ENCODE peak calls at places on chromosomes 16 and 17, in seven cellular contexts. P is uterus, I is breast epithelium, O is IMR-90, R is A549, N is HCT116, J is prostate gland. Z is an unnamed sample.
A peak's percentile ranks its signal among the peaks of the same experiment; 100 is the strongest.

GRCh38 chr16:72845322-72846020 is 202.5 kb downstream of the ZFHX3 start:
- DNase-seq in P (no peak), I (no peak), O (no peak), R (no peak), N (no peak), J (no peak), Z (no peak)

GRCh38 chr16:68272501-68273209 is 8.3 kb downstream of the SLC7A6 start:
- DNase-seq in P (no peak), I (no peak), O (no peak), R (no peak), N (no peak), J (peak; percentile 20), Z (no peak)

GRCh38 chr16:5516115-5516514 is 418.5 kb upstream of the EEF2KMT start:
- DNase-seq in P (no peak), I (no peak), O (no peak), R (no peak), N (peak; percentile 10), J (no peak), Z (no peak)

GRCh38 chr17:39548494-39548893 is 59.2 kb downstream of the NEUROD2 start:
- DNase-seq in P (no peak), I (no peak), O (no peak), R (no peak), N (no peak), J (no peak), Z (no peak)

GRCh38 chr17:39094607-39095308 is 56.7 kb downstream of the PLXDC1 start:
- DNase-seq in P (no peak), I (no peak), O (no peak), R (no peak), N (no peak), J (no peak), Z (no peak)

GRCh38 chr16:49857423-49858181 is 1.7 kb upstream of the ZNF423 start:
- DNase-seq in P (peak; percentile 57), I (no peak), O (peak; percentile 11), R (peak; percentile 87), N (peak; percentile 60), J (no peak), Z (no peak)

GRCh38 chr16:30488764-30489595 is 16.4 kb downstream of the ITGAL start:
- DNase-seq in P (no peak), I (no peak), O (no peak), R (no peak), N (no peak), J (no peak), Z (no peak)

GRCh38 chr17:66790476-66791061 is 44.3 kb upstream of the CACNG5 start:
- DNase-seq in P (peak; percentile 47), I (no peak), O (no peak), R (no peak), N (no peak), J (no peak), Z (no peak)

GRCh38 chr16:89052824-89053724 is 40.6 kb upstream of the ACSF3 start:
- DNase-seq in P (no peak), I (peak; percentile 87), O (peak; percentile 2), R (peak; percentile 83), N (peak; percentile 92), J (peak; percentile 79), Z (no peak)
- TF ChIP-seq POLR2A in P (peak; percentile 28), I (no peak), O (no peak), R (peak; percentile 38), N (peak; percentile 80), J (peak; percentile 78), Z (no peak)

GRCh38 chr16:20814761-20815160 is 8.4 kb downstream of the REXO5 start:
- DNase-seq in P (no peak), I (no peak), O (peak; percentile 0), R (no peak), N (no peak), J (no peak), Z (no peak)

GRCh38 chr16:20806168-20807050 is at the start of the genes ERI2 and REXO5:
- DNase-seq in P (peak; percentile 87), I (peak; percentile 92), O (peak; percentile 94), R (peak; percentile 89), N (peak; percentile 91), J (peak; percentile 90), Z (peak; percentile 87)

GRCh38 chr16:20807822-20808207 is 1.5 kb downstream of the REXO5 start:
- DNase-seq in P (no peak), I (no peak), O (no peak), R (no peak), N (no peak), J (no peak), Z (no peak)

GRCh38 chr16:20812510-20812909 is 6.2 kb downstream of the REXO5 start:
- DNase-seq in P (no peak), I (no peak), O (no peak), R (no peak), N (no peak), J (no peak), Z (no peak)

DNA sequence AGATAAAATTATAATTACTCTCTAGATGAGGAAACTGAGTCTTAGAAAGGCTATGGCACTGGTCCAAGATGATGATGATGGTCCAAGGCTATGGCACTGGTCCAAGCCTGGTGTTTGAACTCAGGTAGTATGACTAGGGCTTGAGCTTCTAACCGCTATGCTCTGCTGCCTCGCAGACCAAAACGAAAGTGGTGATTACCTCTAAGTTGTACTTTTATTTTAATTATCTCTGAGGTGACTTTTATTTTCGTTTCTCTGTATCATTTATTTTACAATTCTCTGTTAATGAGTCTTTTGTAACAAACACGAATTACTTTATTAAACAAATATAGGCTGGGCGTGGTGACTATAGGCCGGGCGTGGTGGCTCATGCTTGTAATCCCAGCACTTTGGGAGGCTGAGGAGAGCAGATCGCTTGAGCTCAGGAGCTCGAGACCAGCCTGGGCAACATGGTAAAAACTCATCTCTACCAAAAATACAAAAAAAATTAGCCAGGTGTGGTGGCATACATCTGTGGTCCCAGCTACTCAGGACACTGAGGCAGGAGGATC is 5.6 kb downstream of the REXO5 start:
- DNase-seq in P (no peak), I (no peak), O (no peak), R (no peak), N (no peak), J (no peak), Z (no peak)
- TF ChIP-seq CTCF in P (no peak), I (no peak), O (no peak), R (no peak), N (no peak), J (no peak), Z (no peak)

GRCh38 chr17:82424001-82424862 is 5.8 kb upstream of the OGFOD3 start:
- DNase-seq in P (peak; percentile 55), I (no peak), O (peak; percentile 32), R (no peak), N (peak; percentile 36), J (no peak), Z (no peak)
- TF ChIP-seq POLR2A in P (no peak), I (no peak), O (no peak), R (no peak), N (no peak), J (no peak), Z (no peak)

GRCh38 chr16:25912321-25912720 is 220.6 kb downstream of the HS3ST4 start:
- DNase-seq in P (no peak), I (no peak), O (no peak), R (no peak), N (no peak), J (no peak), Z (no peak)

GRCh38 chr16:25916091-25916490 is 224.3 kb downstream of the HS3ST4 start:
- DNase-seq in P (no peak), I (no peak), O (no peak), R (no peak), N (no peak), J (no peak), Z (no peak)

GRCh38 chr16:25914357-25914962 is 222.7 kb downstream of the HS3ST4 start:
- DNase-seq in P (no peak), I (no peak), O (no peak), R (no peak), N (no peak), J (no peak), Z (no peak)
- TF ChIP-seq CTCF in P (no peak), I (no peak), O (no peak), R (no peak), N (no peak), J (no peak), Z (no peak)

Z was measured in lower leg skin.